ENCODE peak calls at places on chromosomes 12 and 14, in five cellular contexts. K, G, D, E and A are unnamed samples.

GRCh38 chr12:64968989-64969819 is 144.8 kb downstream of the TBC1D30 start:
- DNase-seq in K (peak; percentile 50), G (no peak), D (no peak), E (no peak), A (no peak)

GRCh38 chr12:62637679-62638078 is 171.1 kb downstream of the MON2 start:
- DNase-seq in K (no peak), G (no peak), D (no peak), E (no peak), A (no peak)

GRCh38 chr12:106629797-106630669 is 47.2 kb downstream of the RFX4 start:
- DNase-seq in K (no peak), G (no peak), D (no peak), E (no peak), A (no peak)

GRCh38 chr12:22765731-22766130 is 140.8 kb downstream of the ETNK1 start:
- DNase-seq in K (no peak), G (no peak), D (no peak), E (no peak), A (no peak)

GRCh38 chr12:94815958-94816357 is 165.6 kb upstream of the TMCC3 start:
- DNase-seq in K (no peak), G (no peak), D (no peak), E (no peak), A (no peak)

GRCh38 chr12:57624441-57625220 is 8.4 kb downstream of the B4GALNT1 start:
- DNase-seq in K (no peak), G (no peak), D (no peak), E (no peak), A (no peak)

GRCh38 chr14:74216671-74217070 is 22.6 kb upstream of the VSX2 start:
- DNase-seq in K (no peak), G (no peak), D (no peak), E (no peak), A (no peak)

GRCh38 chr14:63891148-63891964 is 38.6 kb downstream of the SYNE2 start:
- DNase-seq in K (no peak), G (no peak), D (no peak), E (no peak), A (no peak)

GRCh38 chr14:89566644-89567411 is 149.8 kb upstream of the FOXN3 start:
- DNase-seq in K (no peak), G (no peak), D (no peak), E (no peak), A (no peak)

GRCh38 chr12:20007331-20007730 is 361.0 kb upstream of the PDE3A start:
- DNase-seq in K (no peak), G (no peak), D (no peak), E (no peak), A (no peak)

GRCh38 chr14:58107947-58108552 is 44.0 kb downstream of the ARMH4 start:
- DNase-seq in K (peak; percentile 76), G (no peak), D (peak; percentile 24), E (no peak), A (no peak)

GRCh38 chr12:124096109-124096508 is 123.1 kb downstream of the ZNF664 start:
- DNase-seq in K (no peak), G (no peak), D (no peak), E (no peak), A (no peak)

GRCh38 chr14:77642407-77642806 is 26.0 kb upstream of the SPTLC2 start:
- DNase-seq in K (no peak), G (no peak), D (no peak), E (no peak), A (no peak)
- H3K27ac ChIP-seq in K (no peak overlapping the region), G (peak overlapping the region; percentile 80), D (peak overlapping the region; percentile 80), E (peak overlapping the region; percentile 67), A (peak overlapping the region; percentile 89)

GRCh38 chr14:92458959-92459478 is 54.6 kb upstream of the RIN3 start:
- DNase-seq in K (no peak), G (no peak), D (no peak), E (no peak), A (no peak)

GRCh38 chr14:92455231-92455630 is 58.4 kb upstream of the RIN3 start:
- DNase-seq in K (no peak), G (no peak), D (no peak), E (no peak), A (no peak)

GRCh38 chr14:92456215-92457017 is 57.2 kb upstream of the RIN3 start:
- DNase-seq in K (peak; percentile 79), G (no peak), D (peak; percentile 35), E (peak; percentile 53), A (peak; percentile 81)

GRCh38 chr14:92458136-92458958 is 55.2 kb upstream of the RIN3 start:
- DNase-seq in K (no peak), G (no peak), D (no peak), E (no peak), A (no peak)

DNA sequence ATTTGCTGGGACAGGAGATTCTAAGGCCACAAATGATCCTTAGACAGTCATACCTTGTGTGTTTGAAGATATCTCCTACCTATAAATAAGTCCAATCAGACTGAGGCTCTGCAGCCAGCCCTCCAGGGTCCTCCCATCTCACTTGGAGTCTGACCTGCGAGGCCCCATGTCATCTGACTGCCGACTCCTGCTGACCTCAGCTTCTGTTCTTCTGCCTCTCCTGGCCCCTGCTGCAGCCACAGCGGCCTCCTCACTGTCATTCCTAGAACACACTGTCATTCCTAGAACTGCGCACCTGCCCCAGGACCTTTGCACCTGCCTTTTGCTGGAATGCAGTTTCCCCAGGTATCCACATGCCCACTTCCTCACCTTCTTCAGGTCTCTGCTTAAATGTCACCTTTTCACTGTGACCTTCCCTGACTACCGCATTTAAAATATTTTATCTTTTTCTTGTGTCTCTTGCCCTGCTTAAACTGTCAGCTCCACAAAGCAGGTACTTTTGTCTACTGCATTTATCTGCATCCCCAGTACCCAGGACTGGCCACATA is 56.5 kb upstream of the RIN3 start:
- DNase-seq in K (no peak), G (no peak), D (no peak), E (no peak), A (no peak)
- TF ChIP-seq CTCF in K (no peak), G (no peak), D (no peak), E (no peak), A (no peak)

DNA sequence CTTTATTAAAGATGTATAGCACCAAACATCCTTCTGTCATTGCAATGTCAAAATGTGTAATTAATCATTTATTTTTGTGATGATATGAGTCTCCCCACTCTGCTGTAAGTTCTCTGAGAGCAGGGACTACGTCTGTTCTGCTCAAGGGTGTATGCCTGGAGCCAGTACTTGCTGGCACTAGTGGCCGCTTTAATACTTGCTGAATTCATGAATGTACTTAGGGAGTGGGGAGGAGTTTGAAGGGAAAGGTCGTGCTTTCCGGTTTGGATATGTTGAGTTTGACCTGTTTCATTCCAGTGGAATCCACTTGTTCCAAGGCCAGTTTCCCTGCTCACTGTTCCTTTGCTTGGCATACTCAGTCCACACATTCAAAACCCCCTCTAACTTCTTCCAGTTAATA is 1.9 kb upstream of the DCAF5 start:
- DNase-seq in K (peak; percentile 74), G (no peak), D (no peak), E (no peak), A (no peak)
- H3K4me3 ChIP-seq in K (no peak overlapping the region), G (no peak overlapping the region), D (no peak overlapping the region), E (no peak overlapping the region), A (no peak overlapping the region)

GRCh38 chr12:92928431-92928961 is 599 bp downstream of the EEA1 start:
- DNase-seq in K (peak; percentile 16), G (peak; percentile 73), D (peak; percentile 49), E (no peak), A (no peak)
- H3K27ac ChIP-seq in K (peak overlapping the region; percentile 91), G (peak overlapping the region; percentile 97), D (peak overlapping the region; percentile 100), E (peak overlapping the region; percentile 94), A (peak overlapping the region; percentile 95)

GRCh38 chr12:127150479-127150878 is 1116.5 kb upstream of the TMEM132C start:
- DNase-seq in K (no peak), G (no peak), D (no peak), E (no peak), A (no peak)
- TF ChIP-seq CTCF in K (no peak), G (no peak), D (no peak), E (no peak), A (no peak)

GRCh38 chr12:47707355-47707754 is 1.5 kb upstream of the RPAP3 start:
- DNase-seq in K (no peak), G (no peak), D (no peak), E (no peak), A (no peak)
- H3K4me3 ChIP-seq in K (no peak overlapping the region), G (no peak overlapping the region), D (no peak overlapping the region), E (peak overlapping the region; percentile 87), A (no peak overlapping the region)

GRCh38 chr12:82998509-82998908 is 311.8 kb downstream of the TMTC2 start:
- DNase-seq in K (no peak), G (no peak), D (no peak), E (no peak), A (no peak)
- H3K27ac ChIP-seq in K (no peak overlapping the region), G (no peak overlapping the region), D (no peak overlapping the region), E (no peak overlapping the region), A (no peak overlapping the region)